ENCODE peak calls at places on chromosome 10, in ten cellular contexts. One of them, this sample, is unnamed.
A peak's percentile ranks its signal among the peaks of the same experiment; 100 is the strongest.

GRCh38 chr10:99660662-99661369 is 1.5 kb downstream of the ENTPD7 start:
- DNase-seq in effector memory CD4-positive, alpha-beta T cell: no peak
- DNase-seq in K562: no peak
- DNase-seq in PC-3: no peak
- DNase-seq in kidney: no peak
- DNase-seq in RWPE1: no peak
- DNase-seq in keratinocyte: no peak
- DNase-seq in heart right ventricle: no peak
- DNase-seq in lower lobe of right lung: no peak
- DNase-seq in IMR-90: peak; percentile 14
- DNase-seq in this sample: no peak

GRCh38 chr10:118471863-118472262 is 123.6 kb downstream of the PRLHR start:
- DNase-seq in effector memory CD4-positive, alpha-beta T cell: no peak
- DNase-seq in K562: no peak
- DNase-seq in PC-3: no peak
- DNase-seq in kidney: no peak
- DNase-seq in RWPE1: peak; percentile 31
- DNase-seq in keratinocyte: peak; percentile 70
- DNase-seq in heart right ventricle: no peak
- DNase-seq in lower lobe of right lung: no peak
- DNase-seq in IMR-90: peak; percentile 44
- DNase-seq in this sample: no peak

GRCh38 chr10:110641256-110641655 is 2.9 kb upstream of the RBM20 start:
- DNase-seq in effector memory CD4-positive, alpha-beta T cell: no peak
- DNase-seq in K562: peak; percentile 83
- DNase-seq in PC-3: peak; percentile 53
- DNase-seq in kidney: no peak
- DNase-seq in RWPE1: peak; percentile 59
- DNase-seq in keratinocyte: no peak
- DNase-seq in heart right ventricle: peak; percentile 55
- DNase-seq in lower lobe of right lung: no peak
- DNase-seq in IMR-90: peak; percentile 37
- DNase-seq in this sample: no peak

GRCh38 chr10:133082685-133083421 is 4.9 kb upstream of the ADGRA1 start:
- DNase-seq in effector memory CD4-positive, alpha-beta T cell: no peak
- DNase-seq in K562: no peak
- DNase-seq in PC-3: no peak
- DNase-seq in kidney: peak; percentile 53
- DNase-seq in RWPE1: no peak
- DNase-seq in keratinocyte: no peak
- DNase-seq in heart right ventricle: no peak
- DNase-seq in lower lobe of right lung: no peak
- DNase-seq in IMR-90: no peak
- DNase-seq in this sample: no peak

GRCh38 chr10:75652136-75652535 is 220.7 kb downstream of the LRMDA start:
- DNase-seq in effector memory CD4-positive, alpha-beta T cell: no peak
- DNase-seq in K562: no peak
- DNase-seq in PC-3: no peak
- DNase-seq in kidney: no peak
- DNase-seq in RWPE1: no peak
- DNase-seq in keratinocyte: no peak
- DNase-seq in heart right ventricle: no peak
- DNase-seq in lower lobe of right lung: no peak
- DNase-seq in IMR-90: no peak
- DNase-seq in this sample: no peak

GRCh38 chr10:74755273-74755672 is 71.1 kb upstream of the KAT6B start:
- DNase-seq in effector memory CD4-positive, alpha-beta T cell: no peak
- DNase-seq in K562: no peak
- DNase-seq in PC-3: no peak
- DNase-seq in kidney: no peak
- DNase-seq in RWPE1: no peak
- DNase-seq in keratinocyte: no peak
- DNase-seq in heart right ventricle: no peak
- DNase-seq in lower lobe of right lung: no peak
- DNase-seq in IMR-90: no peak
- DNase-seq in this sample: no peak

GRCh38 chr10:103861501-103861900 is 6.1 kb upstream of the SH3PXD2A start:
- DNase-seq in effector memory CD4-positive, alpha-beta T cell: no peak
- DNase-seq in K562: no peak
- DNase-seq in PC-3: peak; percentile 71
- DNase-seq in kidney: no peak
- DNase-seq in RWPE1: no peak
- DNase-seq in keratinocyte: no peak
- DNase-seq in heart right ventricle: no peak
- DNase-seq in lower lobe of right lung: no peak
- DNase-seq in IMR-90: peak; percentile 84
- DNase-seq in this sample: no peak

GRCh38 chr10:118255355-118255754 is 86.8 kb downstream of the FAM204A start:
- DNase-seq in effector memory CD4-positive, alpha-beta T cell: no peak
- DNase-seq in K562: no peak
- DNase-seq in PC-3: no peak
- DNase-seq in kidney: no peak
- DNase-seq in RWPE1: no peak
- DNase-seq in keratinocyte: no peak
- DNase-seq in heart right ventricle: no peak
- DNase-seq in lower lobe of right lung: no peak
- DNase-seq in IMR-90: no peak
- DNase-seq in this sample: no peak

GRCh38 chr10:47042815-47043750 is 131.9 kb downstream of the PTPN20 start:
- DNase-seq in effector memory CD4-positive, alpha-beta T cell: no peak
- DNase-seq in K562: no peak
- DNase-seq in PC-3: no peak
- DNase-seq in kidney: no peak
- DNase-seq in RWPE1: no peak
- DNase-seq in keratinocyte: no peak
- DNase-seq in heart right ventricle: no peak
- DNase-seq in lower lobe of right lung: peak; percentile 44
- DNase-seq in IMR-90: no peak
- DNase-seq in this sample: peak; percentile 37

GRCh38 chr10:5524721-5525531 is at the start of gene CALML3:
- DNase-seq in effector memory CD4-positive, alpha-beta T cell: no peak
- DNase-seq in K562: no peak
- DNase-seq in PC-3: no peak
- DNase-seq in kidney: no peak
- DNase-seq in RWPE1: peak; percentile 64
- DNase-seq in keratinocyte: no peak
- DNase-seq in heart right ventricle: no peak
- DNase-seq in lower lobe of right lung: no peak
- DNase-seq in IMR-90: no peak
- DNase-seq in this sample: no peak

GRCh38 chr10:103923502-103923901 is 5.5 kb upstream of the STN1 start:
- DNase-seq in effector memory CD4-positive, alpha-beta T cell: no peak
- DNase-seq in K562: no peak
- DNase-seq in PC-3: peak; percentile 32
- DNase-seq in kidney: no peak
- DNase-seq in RWPE1: no peak
- DNase-seq in keratinocyte: no peak
- DNase-seq in heart right ventricle: no peak
- DNase-seq in lower lobe of right lung: no peak
- DNase-seq in IMR-90: no peak
- DNase-seq in this sample: no peak

GRCh38 chr10:117364121-117364960 is 10.9 kb downstream of the PDZD8 start:
- DNase-seq in effector memory CD4-positive, alpha-beta T cell: no peak
- DNase-seq in K562: peak; percentile 24
- DNase-seq in PC-3: no peak
- DNase-seq in kidney: no peak
- DNase-seq in RWPE1: no peak
- DNase-seq in keratinocyte: no peak
- DNase-seq in heart right ventricle: no peak
- DNase-seq in lower lobe of right lung: no peak
- DNase-seq in IMR-90: peak; percentile 36
- DNase-seq in this sample: no peak

GRCh38 chr10:13987472-13987871 is 343.3 kb downstream of the FRMD4A start:
- DNase-seq in effector memory CD4-positive, alpha-beta T cell: no peak
- DNase-seq in K562: no peak
- DNase-seq in PC-3: peak; percentile 48
- DNase-seq in kidney: no peak
- DNase-seq in RWPE1: peak; percentile 23
- DNase-seq in keratinocyte: no peak
- DNase-seq in heart right ventricle: no peak
- DNase-seq in lower lobe of right lung: no peak
- DNase-seq in IMR-90: peak; percentile 91
- DNase-seq in this sample: no peak

GRCh38 chr10:18397886-18398285 is 253.5 kb downstream of the NSUN6 start:
- DNase-seq in effector memory CD4-positive, alpha-beta T cell: no peak
- DNase-seq in K562: no peak
- DNase-seq in PC-3: no peak
- DNase-seq in kidney: no peak
- DNase-seq in RWPE1: no peak
- DNase-seq in keratinocyte: no peak
- DNase-seq in heart right ventricle: no peak
- DNase-seq in lower lobe of right lung: no peak
- DNase-seq in IMR-90: no peak
- DNase-seq in this sample: no peak

GRCh38 chr10:47361293-47361692 is 13.1 kb downstream of the RBP3 start:
- DNase-seq in effector memory CD4-positive, alpha-beta T cell: no peak
- DNase-seq in K562: peak; percentile 76
- DNase-seq in PC-3: peak; percentile 56
- DNase-seq in kidney: peak; percentile 70
- DNase-seq in RWPE1: peak; percentile 32
- DNase-seq in keratinocyte: no peak
- DNase-seq in heart right ventricle: peak; percentile 31
- DNase-seq in lower lobe of right lung: no peak
- DNase-seq in IMR-90: peak; percentile 16
- DNase-seq in this sample: peak; percentile 10

DNA sequence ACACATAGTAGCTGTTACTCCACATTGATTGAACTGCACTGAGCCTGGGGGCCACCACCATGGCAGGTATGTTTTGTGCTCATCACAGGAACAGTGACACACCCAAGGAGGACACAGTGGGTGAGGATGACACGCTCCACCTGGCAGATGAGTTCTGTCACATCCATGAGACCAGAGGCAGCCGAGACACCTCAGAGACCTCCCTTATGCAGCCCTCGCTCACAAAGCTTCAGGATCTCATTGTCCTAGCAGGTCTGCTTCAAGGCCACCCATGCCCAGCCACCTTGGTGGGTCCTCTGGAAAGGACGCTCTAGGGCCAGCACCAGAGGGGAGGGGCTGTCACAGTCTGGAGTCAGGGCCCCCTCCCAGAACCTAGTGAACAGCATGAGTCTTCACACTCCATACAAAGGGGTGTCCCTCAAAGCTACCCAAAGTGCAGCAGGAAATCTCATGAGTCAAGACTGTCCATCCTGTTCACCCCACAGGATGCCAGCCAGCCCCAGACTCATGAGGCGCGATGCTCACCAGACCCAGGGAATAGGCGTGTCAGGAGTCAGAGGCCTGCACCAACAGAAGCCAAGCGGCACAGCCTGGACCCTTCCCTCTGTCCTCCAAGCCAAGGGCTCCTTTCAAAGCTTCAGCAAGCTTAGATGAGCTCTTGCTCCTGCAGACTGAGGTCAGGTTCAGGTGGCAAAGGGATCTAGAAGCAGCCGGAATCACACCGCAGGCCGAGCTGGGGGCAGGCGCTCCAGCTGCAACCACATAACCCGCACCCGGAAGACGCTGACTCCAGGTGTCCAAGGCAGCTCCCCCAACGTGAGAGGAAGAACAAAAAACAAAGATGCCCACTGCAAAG is 9.6 kb downstream of the FAM53B start:
- DNase-seq in effector memory CD4-positive, alpha-beta T cell: peak; percentile 41
- DNase-seq in K562: no peak
- DNase-seq in PC-3: no peak
- DNase-seq in kidney: peak; percentile 54
- DNase-seq in RWPE1: no peak
- DNase-seq in keratinocyte: no peak
- DNase-seq in heart right ventricle: no peak
- DNase-seq in lower lobe of right lung: no peak
- DNase-seq in IMR-90: no peak
- DNase-seq in this sample: no peak
- H3K27ac ChIP-seq in effector memory CD4-positive, alpha-beta T cell: peak overlapping the region; percentile 80
- H3K27ac ChIP-seq in K562: no peak overlapping the region
- H3K27ac ChIP-seq in PC-3: no peak overlapping the region
- H3K27ac ChIP-seq in kidney: peak overlapping the region; percentile 86
- H3K27ac ChIP-seq in RWPE1: peak overlapping the region; percentile 27
- H3K27ac ChIP-seq in keratinocyte: no peak overlapping the region
- H3K27ac ChIP-seq in heart right ventricle: peak overlapping the region; percentile 83
- H3K27ac ChIP-seq in lower lobe of right lung: peak overlapping the region; percentile 4
- H3K27ac ChIP-seq in IMR-90: no peak overlapping the region
- H3K27ac ChIP-seq in this sample: peak overlapping the region; percentile 91

GRCh38 chr10:7948601-7949000 is 105.9 kb upstream of the GATA3 start:
- DNase-seq in effector memory CD4-positive, alpha-beta T cell: no peak
- DNase-seq in K562: no peak
- DNase-seq in PC-3: peak; percentile 58
- DNase-seq in kidney: no peak
- DNase-seq in RWPE1: no peak
- DNase-seq in keratinocyte: no peak
- DNase-seq in heart right ventricle: no peak
- DNase-seq in lower lobe of right lung: no peak
- DNase-seq in IMR-90: peak; percentile 79
- DNase-seq in this sample: no peak
- H3K27ac ChIP-seq in effector memory CD4-positive, alpha-beta T cell: no peak overlapping the region
- H3K27ac ChIP-seq in K562: no peak overlapping the region
- H3K27ac ChIP-seq in PC-3: peak overlapping the region; percentile 79
- H3K27ac ChIP-seq in kidney: no peak overlapping the region
- H3K27ac ChIP-seq in RWPE1: no peak overlapping the region
- H3K27ac ChIP-seq in keratinocyte: no peak overlapping the region
- H3K27ac ChIP-seq in heart right ventricle: no peak overlapping the region
- H3K27ac ChIP-seq in lower lobe of right lung: no peak overlapping the region
- H3K27ac ChIP-seq in IMR-90: peak overlapping the region; percentile 59
- H3K27ac ChIP-seq in this sample: no peak overlapping the region

DNA sequence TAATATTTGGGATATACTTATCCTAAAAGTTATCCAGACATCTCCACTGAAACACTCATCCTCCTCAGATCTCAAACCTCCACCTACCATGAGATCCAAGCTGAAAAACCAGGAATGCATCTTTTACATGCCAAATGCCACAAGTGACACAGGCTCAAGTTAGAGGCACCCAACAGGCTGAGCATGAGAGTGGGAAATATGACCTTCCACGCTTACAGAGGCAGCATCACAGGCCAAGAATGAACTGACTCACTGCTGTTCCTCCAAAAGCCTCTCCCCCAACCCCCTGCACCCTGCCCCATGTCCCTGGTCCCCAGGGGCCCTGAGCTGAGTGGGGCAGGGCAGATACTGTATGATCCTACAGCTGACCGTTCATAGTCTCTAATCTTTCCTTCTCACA is 4.8 kb upstream of the MTPAP start:
- DNase-seq in effector memory CD4-positive, alpha-beta T cell: no peak
- DNase-seq in K562: no peak
- DNase-seq in PC-3: peak; percentile 72
- DNase-seq in kidney: no peak
- DNase-seq in RWPE1: no peak
- DNase-seq in keratinocyte: no peak
- DNase-seq in heart right ventricle: no peak
- DNase-seq in lower lobe of right lung: no peak
- DNase-seq in IMR-90: peak; percentile 94
- DNase-seq in this sample: no peak
- H3K27ac ChIP-seq in effector memory CD4-positive, alpha-beta T cell: no peak overlapping the region
- H3K27ac ChIP-seq in K562: no peak overlapping the region
- H3K27ac ChIP-seq in PC-3: no peak overlapping the region
- H3K27ac ChIP-seq in kidney: no peak overlapping the region
- H3K27ac ChIP-seq in RWPE1: no peak overlapping the region
- H3K27ac ChIP-seq in keratinocyte: no peak overlapping the region
- H3K27ac ChIP-seq in heart right ventricle: no peak overlapping the region
- H3K27ac ChIP-seq in lower lobe of right lung: no peak overlapping the region
- H3K27ac ChIP-seq in IMR-90: peak overlapping the region; percentile 3
- H3K27ac ChIP-seq in this sample: no peak overlapping the region

DNA sequence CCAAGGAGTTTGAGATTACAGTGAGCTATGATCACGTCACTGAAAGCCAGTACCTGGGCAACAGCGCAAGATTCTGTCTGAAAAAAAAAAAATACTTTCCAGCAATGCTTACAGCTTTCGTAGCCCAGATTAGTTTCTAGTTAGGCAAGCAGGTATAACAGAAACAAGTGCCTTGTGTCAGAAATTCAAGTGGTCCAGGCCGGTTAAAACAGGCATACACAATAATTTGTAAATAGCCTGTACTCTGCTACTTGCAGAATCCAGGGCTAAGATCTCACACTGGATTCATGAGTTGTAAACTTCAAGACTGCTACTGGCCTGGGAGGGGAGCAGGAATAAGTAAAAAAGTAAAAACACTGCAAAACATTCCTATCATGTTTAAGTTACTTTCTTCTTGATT is 512.9 kb downstream of the IPMK start:
- DNase-seq in effector memory CD4-positive, alpha-beta T cell: no peak
- DNase-seq in K562: no peak
- DNase-seq in PC-3: no peak
- DNase-seq in kidney: no peak
- DNase-seq in RWPE1: no peak
- DNase-seq in keratinocyte: no peak
- DNase-seq in heart right ventricle: no peak
- DNase-seq in lower lobe of right lung: no peak
- DNase-seq in IMR-90: no peak
- DNase-seq in this sample: no peak
- H3K27ac ChIP-seq in effector memory CD4-positive, alpha-beta T cell: no peak overlapping the region
- H3K27ac ChIP-seq in K562: no peak overlapping the region
- H3K27ac ChIP-seq in PC-3: no peak overlapping the region
- H3K27ac ChIP-seq in kidney: no peak overlapping the region
- H3K27ac ChIP-seq in RWPE1: no peak overlapping the region
- H3K27ac ChIP-seq in keratinocyte: no peak overlapping the region
- H3K27ac ChIP-seq in heart right ventricle: no peak overlapping the region
- H3K27ac ChIP-seq in lower lobe of right lung: no peak overlapping the region
- H3K27ac ChIP-seq in IMR-90: no peak overlapping the region
- H3K27ac ChIP-seq in this sample: no peak overlapping the region